ENCODE peak calls at places on chromosomes 3 and 15, in nine cellular contexts. U, R, T, X, G, H, V, S and Y are unnamed samples.

GRCh38 chr15:20352241-20353200 is 189.1 kb downstream of the GOLGA6L6 start:
- DNase-seq in U (no peak), R (no peak), T (peak), X (no peak), G (peak), H (no peak), V (no peak), S (no peak), Y (no peak)

GRCh38 chr3:127042634-127043033 is 59.7 kb downstream of the PLXNA1 start:
- DNase-seq in U (no peak), R (no peak), T (peak), X (no peak), G (no peak), H (no peak), V (no peak), S (no peak), Y (no peak)

GRCh38 chr3:25281041-25281842 is 146.8 kb upstream of the RARB start:
- DNase-seq in U (no peak), R (no peak), T (no peak), X (peak), G (no peak), H (no peak), V (no peak), S (no peak), Y (no peak)

GRCh38 chr15:78103406-78104118 is 11.2 kb downstream of the SH2D7 start:
- DNase-seq in U (no peak), R (peak), T (no peak), X (no peak), G (no peak), H (no peak), V (no peak), S (peak), Y (no peak)

GRCh38 chr3:127256872-127257271 is 31.0 kb downstream of the PRR20G start:
- DNase-seq in U (no peak), R (no peak), T (no peak), X (peak), G (no peak), H (no peak), V (no peak), S (no peak), Y (no peak)

GRCh38 chr3:62462097-62462789 is 88.9 kb upstream of the FEZF2 start:
- DNase-seq in U (no peak), R (no peak), T (no peak), X (no peak), G (no peak), H (no peak), V (no peak), S (no peak), Y (no peak)

GRCh38 chr15:85003593-85004312 is 22.1 kb downstream of the PDE8A start:
- DNase-seq in U (no peak), R (no peak), T (no peak), X (no peak), G (no peak), H (no peak), V (no peak), S (peak), Y (no peak)

GRCh38 chr3:123618768-123619484 is 34.1 kb upstream of the HACD2 start:
- DNase-seq in U (peak), R (peak), T (peak), X (no peak), G (peak), H (no peak), V (no peak), S (peak), Y (no peak)

GRCh38 chr3:100954990-100955389 is 38.2 kb downstream of the ABI3BP start:
- DNase-seq in U (peak), R (no peak), T (no peak), X (no peak), G (no peak), H (no peak), V (no peak), S (no peak), Y (peak)

GRCh38 chr3:120741837-120742197 is 499 bp downstream of the RABL3 start:
- DNase-seq in U (no peak), R (peak), T (no peak), X (no peak), G (no peak), H (no peak), V (no peak), S (no peak), Y (no peak)

GRCh38 chr3:48543271-48543866 is 13.2 kb downstream of the PFKFB4 start:
- DNase-seq in U (no peak), R (peak), T (no peak), X (no peak), G (no peak), H (peak), V (peak), S (no peak), Y (no peak)

GRCh38 chr3:194423317-194423716 is 24.3 kb upstream of the GP5 start:
- DNase-seq in U (no peak), R (no peak), T (no peak), X (no peak), G (no peak), H (no peak), V (no peak), S (no peak), Y (no peak)

GRCh38 chr15:85154061-85154460 is 172.4 kb downstream of the PDE8A start:
- DNase-seq in U (no peak), R (no peak), T (no peak), X (no peak), G (no peak), H (no peak), V (no peak), S (no peak), Y (no peak)

GRCh38 chr3:182810574-182811268 is 17.4 kb downstream of the ATP11B start:
- DNase-seq in U (no peak), R (no peak), T (no peak), X (no peak), G (no peak), H (no peak), V (no peak), S (no peak), Y (no peak)

GRCh38 chr3:15693340-15693739 is 91.8 kb downstream of the BTD start:
- DNase-seq in U (no peak), R (no peak), T (no peak), X (no peak), G (no peak), H (no peak), V (no peak), S (no peak), Y (no peak)

GRCh38 chr3:8663177-8664061 is 18.8 kb upstream of the SSUH2 start:
- DNase-seq in U (peak), R (peak), T (no peak), X (no peak), G (peak), H (no peak), V (peak), S (peak), Y (peak)

GRCh38 chr3:73667889-73668288 is 43.1 kb upstream of the PDZRN3 start:
- DNase-seq in U (peak), R (no peak), T (no peak), X (no peak), G (no peak), H (no peak), V (no peak), S (no peak), Y (no peak)

DNA sequence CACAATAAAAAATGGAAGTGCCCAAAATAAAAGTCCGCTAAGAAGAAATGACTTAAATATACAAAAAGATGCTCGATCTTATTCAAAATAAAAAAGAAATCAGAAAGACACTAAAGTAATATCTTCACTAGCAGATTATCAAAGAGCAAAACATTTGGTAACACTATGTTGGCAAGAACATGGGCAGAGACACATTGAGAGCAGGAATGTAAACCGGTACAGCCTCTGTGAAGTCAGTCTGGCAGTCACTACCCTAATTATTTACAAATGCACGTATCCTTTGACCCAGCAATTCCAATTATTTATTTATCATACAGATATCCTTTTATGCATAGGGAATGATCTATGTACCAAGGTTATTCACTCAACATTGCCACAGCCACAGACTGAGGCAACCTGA is 34.5 kb downstream of the TBL1XR1 start:
- DNase-seq in U (no peak), R (no peak), T (no peak), X (no peak), G (no peak), H (no peak), V (no peak), S (no peak), Y (no peak)
- TF ChIP-seq POLR2A in U (no peak), R (no peak), T (no peak), X (no peak), G (no peak), H (no peak), V (no peak), S (no peak), Y (no peak)

DNA sequence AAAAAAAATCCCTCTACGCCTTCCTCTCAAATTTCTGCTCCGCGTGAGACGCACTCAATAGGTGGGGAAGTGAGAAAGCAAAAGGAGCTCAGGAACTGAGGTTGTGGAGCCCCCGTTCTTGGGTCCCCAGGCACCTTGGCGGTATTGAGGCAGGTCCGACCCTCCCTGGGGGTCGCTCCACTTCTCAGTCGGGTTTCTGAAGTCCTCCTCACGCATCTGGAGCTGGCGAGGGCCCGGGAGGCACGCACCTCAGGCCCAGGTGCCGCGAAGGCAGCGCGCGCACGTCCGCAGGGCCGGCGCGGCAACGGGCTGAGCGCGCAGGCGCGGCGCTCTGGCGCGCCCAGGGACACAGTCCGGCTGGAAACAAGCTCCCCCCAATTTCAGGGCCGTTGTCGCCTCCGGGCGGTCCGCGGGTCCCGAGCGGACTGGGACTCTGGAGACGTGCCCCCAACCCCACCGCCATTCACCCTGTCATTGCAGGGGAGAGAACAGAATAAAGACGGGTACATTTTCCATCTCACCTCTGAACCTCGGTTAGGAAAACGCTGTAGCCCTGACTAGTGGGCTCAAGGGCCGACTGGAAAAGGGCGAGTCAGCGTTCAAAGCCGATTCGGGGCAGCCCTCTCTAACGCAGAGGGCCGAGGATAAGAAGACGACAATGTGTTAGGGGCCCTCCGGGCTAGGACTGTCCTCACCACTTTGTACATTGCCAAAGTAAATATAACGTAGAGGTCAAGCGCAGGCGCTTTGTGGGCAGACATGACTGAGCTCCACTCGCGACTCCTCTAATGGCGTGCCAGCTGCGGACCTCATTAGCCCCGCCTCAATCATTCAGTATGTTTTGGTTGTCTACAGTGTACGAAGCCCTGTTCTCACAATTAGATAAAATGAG is at the start of gene ZNF770:
- DNase-seq in U (peak), R (peak), T (peak), X (peak), G (peak), H (peak), V (peak), S (peak), Y (peak)
- TF ChIP-seq POLR2A in U (peak), R (peak), T (no peak), X (peak), G (peak), H (peak), V (peak), S (peak), Y (peak)

GRCh38 chr3:168545591-168545990 is 449.9 kb upstream of the GOLIM4 start:
- DNase-seq in U (no peak), R (no peak), T (no peak), X (no peak), G (no peak), H (no peak), V (no peak), S (no peak), Y (no peak)

GRCh38 chr3:168544097-168544957 is 448.6 kb upstream of the GOLIM4 start:
- DNase-seq in U (no peak), R (no peak), T (no peak), X (no peak), G (no peak), H (no peak), V (no peak), S (no peak), Y (no peak)

GRCh38 chr3:168534761-168535160 is 439.0 kb upstream of the GOLIM4 start:
- DNase-seq in U (no peak), R (no peak), T (no peak), X (no peak), G (no peak), H (no peak), V (no peak), S (no peak), Y (no peak)

GRCh38 chr3:168540726-168541125 is 445.0 kb upstream of the GOLIM4 start:
- DNase-seq in U (no peak), R (no peak), T (no peak), X (no peak), G (no peak), H (no peak), V (no peak), S (no peak), Y (no peak)

DNA sequence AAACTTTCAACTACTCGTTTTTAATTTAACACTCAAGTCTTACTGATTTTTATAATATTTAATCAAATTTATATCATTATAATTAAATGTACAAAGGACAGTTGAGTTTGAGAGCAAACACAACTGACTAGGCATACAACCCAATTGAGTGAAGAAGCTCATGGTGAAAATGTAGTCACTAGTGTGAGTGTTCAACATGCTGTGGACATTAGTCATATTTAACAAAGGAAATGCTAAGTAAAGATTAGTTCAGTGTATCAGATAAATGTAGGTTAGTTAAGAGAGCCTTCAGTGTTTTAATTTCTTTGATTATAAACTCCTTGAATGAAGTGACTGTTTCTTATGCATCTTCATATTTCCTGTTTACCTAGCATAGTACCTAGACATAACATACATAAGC is 444.2 kb upstream of the GOLIM4 start:
- DNase-seq in U (no peak), R (no peak), T (no peak), X (no peak), G (no peak), H (no peak), V (no peak), S (no peak), Y (no peak)
- TF ChIP-seq POLR2A in U (no peak), R (no peak), T (no peak), X (no peak), G (no peak), H (no peak), V (no peak), S (no peak), Y (no peak)

DNA sequence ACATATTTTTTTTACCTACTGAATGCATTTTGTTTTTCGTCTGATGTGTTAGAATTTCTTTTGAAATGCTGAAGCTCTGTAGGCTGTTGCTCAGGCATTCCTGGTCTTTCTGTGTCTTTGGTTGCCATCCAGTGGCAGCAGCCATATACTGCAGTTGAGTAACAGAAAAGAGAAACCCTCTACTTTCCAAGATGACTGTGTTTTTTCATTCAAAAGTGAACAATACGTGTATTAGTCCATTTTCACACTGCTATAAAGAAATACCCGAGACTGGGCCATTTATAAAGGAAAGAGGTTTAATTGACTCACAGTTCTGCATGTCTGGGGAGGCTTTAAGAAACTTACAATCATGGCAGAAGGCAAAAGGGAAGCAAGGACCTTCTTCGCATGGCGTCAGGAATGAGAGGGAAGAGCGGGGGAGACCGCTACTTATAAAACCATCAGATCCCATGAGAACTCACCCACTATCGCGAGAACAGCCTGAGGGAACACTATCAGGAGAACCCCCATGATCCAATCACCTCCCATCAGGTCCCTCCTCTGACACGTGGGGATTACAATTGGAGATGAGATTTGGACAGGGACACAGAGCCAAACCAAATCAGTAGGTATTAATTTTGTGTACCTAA is 4.7 kb upstream of the GOLGA8B start:
- DNase-seq in U (peak), R (peak), T (no peak), X (no peak), G (peak), H (no peak), V (peak), S (peak), Y (peak)
- TF ChIP-seq POLR2A in U (no peak), R (no peak), T (no peak), X (no peak), G (peak), H (peak), V (peak), S (no peak), Y (peak)

DNA sequence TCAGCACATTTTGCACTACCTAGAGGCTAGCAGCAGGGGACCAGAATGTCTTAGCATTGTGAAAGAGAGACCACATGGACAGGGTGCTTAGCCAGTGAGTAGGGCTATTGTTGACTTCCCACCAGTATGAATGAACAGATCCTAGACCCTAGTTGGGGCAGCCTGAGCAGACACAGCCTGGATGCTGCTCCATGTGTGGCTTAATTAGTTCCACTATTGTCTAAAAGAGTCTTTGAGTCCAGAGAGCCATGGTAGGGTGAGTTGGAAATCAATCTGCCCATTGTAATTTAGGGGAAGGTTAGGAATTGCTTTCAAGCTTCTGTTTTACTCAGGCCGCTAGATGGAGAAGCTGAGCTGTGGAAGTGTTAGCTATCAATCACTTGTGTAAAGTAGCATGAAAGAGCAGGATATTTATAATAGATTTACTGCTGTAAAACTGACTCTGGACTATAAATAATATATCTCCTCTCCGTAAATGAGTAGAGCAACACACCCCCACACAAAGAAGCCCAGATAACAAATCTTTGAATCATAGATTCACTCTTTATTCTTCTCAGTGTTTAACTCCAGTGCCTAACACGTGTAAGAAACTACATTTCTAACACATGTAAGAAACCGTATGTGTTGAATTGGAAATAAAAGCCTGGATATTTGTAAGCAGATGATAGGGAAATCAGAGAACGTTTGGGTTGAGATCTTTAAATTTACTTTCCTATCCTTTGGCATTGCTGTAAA is 4.1 kb upstream of the GCSAM start:
- DNase-seq in U (peak), R (no peak), T (no peak), X (no peak), G (no peak), H (no peak), V (no peak), S (peak), Y (no peak)
- TF ChIP-seq POLR2A in U (no peak), R (no peak), T (no peak), X (no peak), G (no peak), H (no peak), V (no peak), S (no peak), Y (no peak)

GRCh38 chr15:82569834-82570233 is 29.6 kb upstream of the RPS17 start:
- DNase-seq in U (no peak), R (no peak), T (no peak), X (no peak), G (no peak), H (no peak), V (no peak), S (no peak), Y (no peak)

GRCh38 chr15:82572986-82573385 is 32.7 kb upstream of the RPS17 start:
- DNase-seq in U (no peak), R (no peak), T (no peak), X (no peak), G (no peak), H (no peak), V (no peak), S (no peak), Y (no peak)

GRCh38 chr15:82572311-82572710 is 32.1 kb upstream of the RPS17 start:
- DNase-seq in U (no peak), R (no peak), T (no peak), X (no peak), G (no peak), H (no peak), V (no peak), S (no peak), Y (peak)

GRCh38 chr15:82570721-82571519 is 30.7 kb upstream of the RPS17 start:
- DNase-seq in U (no peak), R (no peak), T (no peak), X (no peak), G (no peak), H (no peak), V (no peak), S (no peak), Y (no peak)

GRCh38 chr15:82571722-82572222 is 31.5 kb upstream of the RPS17 start:
- DNase-seq in U (peak), R (peak), T (peak), X (no peak), G (peak), H (peak), V (peak), S (no peak), Y (peak)
- TF ChIP-seq POLR2A in U (no peak), R (no peak), T (no peak), X (no peak), G (peak), H (no peak), V (no peak), S (no peak), Y (peak)